ENCODE peak calls at places on chromosomes 11 and 22, in eight cellular contexts. Z is ovary; Q is right atrium auricular region; B is dorsolateral prefrontal cortex; V is PC-9; X is H9; J is CD4-positive, alpha-beta T cell; U is adrenal gland. I is an unnamed sample.

GRCh38 chr22:46025225-46025972 is 48.4 kb upstream of the WNT7B start:
- DNase-seq in Q (no peak), Z (no peak), V (no peak), X (no peak), U (peak; percentile 12), J (peak; percentile 12), B (peak; percentile 26), I (no peak)

GRCh38 chr11:36471577-36471976 is 38.5 kb downstream of the TRAF6 start:
- DNase-seq in B (no peak), J (no peak), U (no peak), X (no peak), Z (no peak), Q (no peak), V (no peak), I (no peak)

GRCh38 chr11:130243816-130244215 is 70.9 kb downstream of the ZBTB44 start:
- DNase-seq in B (no peak), V (no peak), U (no peak), J (no peak), X (no peak), Z (no peak), Q (no peak), I (no peak)

GRCh38 chr11:92796744-92797143 is 172.7 kb upstream of the MTNR1B start:
- DNase-seq in B (no peak), U (no peak), Z (no peak), X (no peak), Q (no peak), J (no peak), V (no peak), I (no peak)

GRCh38 chr11:92886243-92886905 is 83.1 kb upstream of the MTNR1B start:
- DNase-seq in B (no peak), V (peak; percentile 43), Q (no peak), Z (no peak), J (no peak), U (peak; percentile 21), X (no peak), I (peak; percentile 71)

GRCh38 chr11:81959341-81959740 is 774.3 kb downstream of the FAM181B start:
- DNase-seq in Q (no peak), J (no peak), Z (no peak), X (peak; percentile 55), V (no peak), U (no peak), B (no peak), I (no peak)

GRCh38 chr11:36149538-36150242 is 139.5 kb downstream of the COMMD9 start:
- DNase-seq in Q (peak; percentile 75), B (no peak), X (peak; percentile 82), U (peak; percentile 78), J (no peak), Z (peak; percentile 48), V (peak; percentile 100), I (peak; percentile 99)

GRCh38 chr11:82533628-82534353 is 199.9 kb downstream of the FAM181B start:
- DNase-seq in Z (no peak), Q (no peak), X (no peak), J (no peak), B (no peak), U (no peak), V (no peak), I (no peak)

GRCh38 chr11:73889019-73889418 is 12.2 kb downstream of the PAAF1 start:
- DNase-seq in U (no peak), B (no peak), J (no peak), Q (no peak), V (peak; percentile 78), X (no peak), Z (no peak), I (peak; percentile 31)

GRCh38 chr11:36750349-36750748 is 152.3 kb upstream of the RAG2 start:
- DNase-seq in J (no peak), Z (no peak), Q (no peak), U (no peak), V (no peak), B (no peak), X (no peak), I (no peak)

GRCh38 chr11:100576044-100577021 is 110.8 kb upstream of the ARHGAP42 start:
- DNase-seq in Z (no peak), U (peak; percentile 20), V (peak; percentile 67), X (no peak), B (no peak), Q (no peak), J (no peak), I (peak; percentile 28)

GRCh38 chr11:82790723-82791487 is 57.2 kb upstream of the FAM181B start:
- DNase-seq in J (no peak), U (no peak), V (no peak), Q (no peak), X (no peak), B (no peak), Z (peak; percentile 31), I (no peak)

GRCh38 chr11:766106-766940 is 11.0 kb downstream of the GATD1 start:
- DNase-seq in B (no peak), V (no peak), J (no peak), Z (no peak), U (no peak), Q (no peak), X (no peak), I (no peak)

GRCh38 chr11:119361056-119361787 is 14.7 kb upstream of the MFRP start:
- DNase-seq in Q (no peak), J (no peak), Z (peak; percentile 44), U (peak; percentile 91), V (peak; percentile 93), X (peak; percentile 82), B (no peak), I (peak; percentile 89)

GRCh38 chr22:26658671-26659478 is 1.5 kb downstream of the MIAT start:
- DNase-seq in V (peak; percentile 86), J (peak; percentile 78), Q (no peak), B (peak; percentile 62), X (peak; percentile 96), Z (no peak), U (peak; percentile 79), I (peak; percentile 88)

GRCh38 chr22:46774456-46775363 is 12.3 kb downstream of the TBC1D22A start:
- DNase-seq in Z (no peak), Q (no peak), V (peak; percentile 30), J (no peak), B (no peak), X (no peak), U (no peak), I (no peak)

GRCh38 chr11:19712281-19713220 is at the start of gene NAV2:
- DNase-seq in B (peak; percentile 93), V (peak; percentile 78), Q (peak; percentile 95), U (peak; percentile 92), Z (peak; percentile 90), X (peak; percentile 94), J (peak; percentile 70), I (peak; percentile 91)

GRCh38 chr11:67353317-67354313 is at the start of gene POLD4:
- DNase-seq in J (peak; percentile 97), X (peak; percentile 98), Z (peak; percentile 99), U (peak; percentile 99), Q (peak; percentile 100), V (peak; percentile 90), B (peak; percentile 98), I (peak; percentile 95)

GRCh38 chr11:31817054-31817620 is 6.0 kb upstream of the PAX6 start:
- DNase-seq in B (no peak), V (no peak), U (no peak), J (no peak), Z (no peak), X (no peak), Q (no peak), I (no peak)

GRCh38 chr22:40216041-40216756 is 38.5 kb downstream of the TNRC6B start:
- DNase-seq in Q (no peak), V (no peak), U (peak; percentile 13), X (peak; percentile 28), Z (no peak), J (no peak), B (no peak), I (no peak)

GRCh38 chr22:40212126-40212525 is 34.4 kb downstream of the TNRC6B start:
- DNase-seq in V (no peak), B (no peak), Q (no peak), U (peak; percentile 16), X (no peak), J (no peak), Z (no peak), I (no peak)

GRCh38 chr22:40218152-40218551 is 40.4 kb downstream of the TNRC6B start:
- DNase-seq in J (no peak), Z (no peak), U (no peak), Q (no peak), V (no peak), X (no peak), B (no peak), I (no peak)

GRCh38 chr22:40213478-40213877 is 35.8 kb downstream of the TNRC6B start:
- DNase-seq in V (no peak), B (no peak), U (peak; percentile 9), Q (no peak), X (no peak), J (no peak), Z (no peak), I (no peak)

GRCh38 chr22:40215266-40215665 is 37.5 kb downstream of the TNRC6B start:
- DNase-seq in J (no peak), B (no peak), X (peak; percentile 22), Q (no peak), U (peak; percentile 69), Z (no peak), V (no peak), I (no peak)
- H3K27ac ChIP-seq in J (peak overlapping the region; percentile 50), B (no peak overlapping the region), X (peak overlapping the region; percentile 14), Q (peak overlapping the region; percentile 10), U (no peak overlapping the region), Z (no peak overlapping the region), V (no peak overlapping the region), I (peak overlapping the region; percentile 33)

GRCh38 chr11:113338730-113339129 is 24.3 kb downstream of the TTC12 start:
- DNase-seq in J (no peak), U (no peak), X (peak; percentile 45), B (no peak), V (no peak), Z (no peak), Q (no peak), I (no peak)
- TF ChIP-seq CTCF in J (no peak), U (no peak), X (peak; percentile 53), B (no peak), V (no peak), Z (no peak), Q (no peak), I (no peak)

GRCh38 chr11:48018561-48019229 is 38.3 kb downstream of the PTPRJ start:
- DNase-seq in Q (no peak), V (no peak), J (no peak), Z (no peak), U (no peak), X (peak; percentile 40), B (no peak), I (no peak)

GRCh38 chr11:48017105-48017874 is 36.9 kb downstream of the PTPRJ start:
- DNase-seq in U (no peak), Z (no peak), J (no peak), V (no peak), X (no peak), B (no peak), Q (no peak), I (no peak)

GRCh38 chr11:48019230-48019584 is 38.8 kb downstream of the PTPRJ start:
- DNase-seq in J (no peak), X (no peak), V (no peak), Z (no peak), B (no peak), Q (no peak), U (no peak), I (no peak)

GRCh38 chr11:48020092-48020755 is 39.9 kb downstream of the PTPRJ start:
- DNase-seq in U (peak; percentile 31), B (no peak), J (no peak), X (no peak), Z (no peak), Q (no peak), V (no peak), I (no peak)

GRCh38 chr11:48019597-48019996 is 39.2 kb downstream of the PTPRJ start:
- DNase-seq in V (no peak), U (no peak), B (no peak), Z (no peak), J (no peak), Q (no peak), X (no peak), I (no peak)
- H3K27ac ChIP-seq in V (no peak overlapping the region), U (no peak overlapping the region), B (no peak overlapping the region), Z (no peak overlapping the region), J (peak overlapping the region; percentile 0), Q (no peak overlapping the region), X (no peak overlapping the region), I (no peak overlapping the region)

GRCh38 chr11:117793521-117793920 is 3.5 kb downstream of the DSCAML1 start:
- DNase-seq in V (no peak), Q (no peak), X (no peak), Z (no peak), B (no peak), U (no peak), J (no peak), I (no peak)
- TF ChIP-seq CTCF in V (no peak), Q (no peak), X (no peak), Z (no peak), B (no peak), U (no peak), J (no peak), I (no peak)

I was measured in RWPE1.